ENCODE peak calls at places on chromosomes 13 and 19, in five cellular contexts. W is endodermal cell, D is HAP-1, R is osteoblast, V is aorta. O is an unnamed sample.
A peak's percentile ranks its signal among the peaks of the same experiment; 100 is the strongest.

GRCh38 chr13:105774739-105775460 is 760.6 kb downstream of the EFNB2 start:
- DNase-seq in W (peak; percentile 55), D (no peak), R (no peak), V (no peak), O (no peak)

GRCh38 chr13:24642236-24642635 is 38.0 kb upstream of the ATP12A start:
- DNase-seq in W (no peak), D (no peak), R (no peak), V (no peak), O (no peak)

GRCh38 chr13:23323946-23324709 is 109.4 kb downstream of the SACS start:
- DNase-seq in W (peak; percentile 54), D (no peak), R (no peak), V (no peak), O (no peak)

GRCh38 chr19:3304871-3305423 is 61.4 kb upstream of the NFIC start:
- DNase-seq in W (peak; percentile 91), D (peak; percentile 86), R (peak; percentile 95), V (peak; percentile 77), O (peak; percentile 76)

GRCh38 chr19:35141627-35142401 is 1.2 kb upstream of the FXYD7 start:
- DNase-seq in W (peak; percentile 65), D (no peak), R (peak; percentile 60), V (no peak), O (no peak)

GRCh38 chr13:99979453-99980200 is 2.0 kb upstream of the ZIC2 start:
- DNase-seq in W (peak; percentile 87), D (no peak), R (peak; percentile 82), V (no peak), O (no peak)

GRCh38 chr13:37595162-37595561 is 3.4 kb downstream of the POSTN start:
- DNase-seq in W (no peak), D (peak; percentile 46), R (peak; percentile 72), V (no peak), O (no peak)

GRCh38 chr19:10510301-10510802 is 6.9 kb downstream of the S1PR5 start:
- DNase-seq in W (peak; percentile 89), D (peak; percentile 70), R (peak; percentile 91), V (no peak), O (no peak)

GRCh38 chr13:104984296-104984818 is 1551.1 kb downstream of the EFNB2 start:
- DNase-seq in W (no peak), D (no peak), R (no peak), V (peak; percentile 55), O (peak; percentile 18)

GRCh38 chr19:991174-991931 is 7.2 kb downstream of the WDR18 start:
- DNase-seq in W (peak; percentile 97), D (peak; percentile 84), R (peak; percentile 93), V (peak; percentile 50), O (peak; percentile 82)

GRCh38 chr13:106523566-106523965 is 11.9 kb downstream of the EFNB2 start:
- DNase-seq in W (no peak), D (no peak), R (no peak), V (no peak), O (no peak)

GRCh38 chr13:26707122-26708006 is 53.2 kb downstream of the GPR12 start:
- DNase-seq in W (peak; percentile 88), D (peak; percentile 56), R (peak; percentile 66), V (no peak), O (peak; percentile 73)

GRCh38 chr19:55369651-55370304 is 485 bp downstream of the IL11 start:
- DNase-seq in W (peak; percentile 95), D (peak; percentile 70), R (peak; percentile 100), V (peak; percentile 47), O (peak; percentile 50)

GRCh38 chr19:4620675-4621074 is 18.6 kb upstream of the TNFAIP8L1 start:
- DNase-seq in W (no peak), D (no peak), R (peak; percentile 36), V (no peak), O (no peak)

GRCh38 chr13:28204690-28205443 is 66.5 kb downstream of the PAN3 start:
- DNase-seq in W (no peak), D (no peak), R (no peak), V (no peak), O (no peak)

GRCh38 chr19:4597975-4598671 is 38.6 kb upstream of the SEMA6B start:
- DNase-seq in W (peak; percentile 94), D (peak; percentile 92), R (peak; percentile 83), V (peak; percentile 61), O (peak; percentile 44)

GRCh38 chr13:95083758-95084157 is 217.5 kb downstream of the ABCC4 start:
- DNase-seq in W (no peak), D (no peak), R (peak; percentile 66), V (no peak), O (no peak)

GRCh38 chr19:56663931-56664500 is 7.5 kb downstream of the ZNF835 start:
- DNase-seq in W (no peak), D (no peak), R (peak; percentile 64), V (no peak), O (no peak)

GRCh38 chr13:93625536-93625935 is 398.9 kb downstream of the GPC6 start:
- DNase-seq in W (no peak), D (peak; percentile 65), R (no peak), V (no peak), O (no peak)

GRCh38 chr19:51722492-51722891 is 1.3 kb downstream of the HAS1 start:
- DNase-seq in W (no peak), D (no peak), R (no peak), V (no peak), O (no peak)
- H3K4me1 ChIP-seq in W (no peaks in the 10 kb centered on the region), D (no peaks in the 10 kb centered on the region), R (peaks cover 27% of the 10 kb centered on the region), V (no peaks in the 10 kb centered on the region), O (peaks cover 2% of the 10 kb centered on the region)

GRCh38 chr19:40808021-40808325 is 9.0 kb downstream of the EGLN2 start:
- DNase-seq in W (no peak), D (no peak), R (no peak), V (no peak), O (no peak)

GRCh38 chr19:40810160-40810559 is 11.2 kb downstream of the EGLN2 start:
- DNase-seq in W (peak; percentile 60), D (no peak), R (no peak), V (no peak), O (no peak)

GRCh38 chr19:40807147-40808020 is 8.4 kb downstream of the EGLN2 start:
- DNase-seq in W (peak; percentile 93), D (no peak), R (peak; percentile 75), V (no peak), O (no peak)

GRCh38 chr19:40809358-40810086 is 10.5 kb downstream of the EGLN2 start:
- DNase-seq in W (peak; percentile 53), D (no peak), R (no peak), V (no peak), O (no peak)

DNA sequence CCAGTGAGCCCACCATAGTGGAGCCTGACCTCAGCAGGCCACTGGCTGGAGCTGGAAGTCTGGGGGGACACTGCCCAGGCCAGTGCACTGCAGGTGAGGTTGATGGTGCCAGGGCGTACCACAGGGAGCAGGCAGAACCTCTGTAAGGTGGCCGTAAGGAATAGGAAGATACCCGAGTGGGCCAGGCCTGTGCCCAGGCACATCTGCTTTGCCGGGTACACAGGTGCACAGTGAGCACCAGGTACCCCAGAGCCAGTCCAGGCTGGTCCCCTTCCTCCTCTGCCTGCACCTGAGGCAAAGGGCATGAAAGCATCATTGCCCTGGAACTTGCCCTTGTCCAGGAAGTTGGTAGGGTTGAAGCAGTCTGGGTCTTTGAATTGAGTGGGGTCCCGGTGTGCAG is 9.5 kb downstream of the EGLN2 start:
- DNase-seq in W (no peak), D (no peak), R (peak; percentile 60), V (no peak), O (no peak)
- H3K4me1 ChIP-seq in W (peaks cover 8% of the 10 kb centered on the region), D (peaks cover 11% of the 10 kb centered on the region), R (peaks cover 13% of the 10 kb centered on the region), V (no peaks in the 10 kb centered on the region), O (peaks cover 49% of the 10 kb centered on the region)

DNA sequence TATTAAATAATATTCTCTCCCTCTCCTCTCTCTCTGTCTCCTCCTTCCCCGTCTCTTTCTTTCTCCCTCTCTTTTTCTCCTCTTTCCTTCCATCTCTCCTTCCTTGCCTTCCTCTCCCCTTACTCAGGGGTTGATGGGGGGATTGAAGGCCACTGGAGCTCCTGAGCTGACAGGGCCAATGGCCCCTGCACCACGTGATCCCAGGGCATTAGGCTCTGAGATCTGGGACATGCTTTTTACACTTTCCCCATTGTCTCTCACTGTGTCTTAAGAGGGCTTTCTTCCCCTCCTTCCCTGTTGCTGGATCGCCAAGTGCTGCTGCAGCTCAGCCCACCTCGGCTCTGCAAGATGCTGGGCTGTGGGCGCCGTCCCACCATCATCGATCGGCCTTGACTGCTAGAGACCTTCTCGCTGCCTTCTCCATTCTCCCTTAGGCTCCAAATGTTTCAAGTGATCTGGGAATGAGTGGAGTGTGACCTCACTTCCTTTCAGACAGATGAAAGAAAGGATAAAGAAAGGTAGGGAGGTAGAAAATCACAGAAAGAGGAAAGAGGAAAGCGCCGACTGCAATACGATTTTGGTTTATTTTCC is 42.2 kb downstream of the COL4A1 start:
- DNase-seq in W (peak; percentile 40), D (no peak), R (no peak), V (no peak), O (no peak)
- H3K4me1 ChIP-seq in W (no peaks in the 10 kb centered on the region), D (no peaks in the 10 kb centered on the region), R (peaks cover 5% of the 10 kb centered on the region), V (peaks cover 7% of the 10 kb centered on the region), O (peaks cover 21% of the 10 kb centered on the region)

GRCh38 chr13:30652746-30653145 is 35.0 kb downstream of the USPL1 start:
- DNase-seq in W (no peak), D (no peak), R (no peak), V (no peak), O (no peak)

GRCh38 chr13:30648522-30649012 is 30.8 kb downstream of the USPL1 start:
- DNase-seq in W (no peak), D (no peak), R (no peak), V (no peak), O (no peak)

GRCh38 chr13:30647824-30648521 is 30.3 kb downstream of the USPL1 start:
- DNase-seq in W (no peak), D (no peak), R (no peak), V (no peak), O (no peak)

GRCh38 chr13:30645629-30646028 is 27.9 kb downstream of the USPL1 start:
- DNase-seq in W (no peak), D (no peak), R (no peak), V (no peak), O (no peak)

DNA sequence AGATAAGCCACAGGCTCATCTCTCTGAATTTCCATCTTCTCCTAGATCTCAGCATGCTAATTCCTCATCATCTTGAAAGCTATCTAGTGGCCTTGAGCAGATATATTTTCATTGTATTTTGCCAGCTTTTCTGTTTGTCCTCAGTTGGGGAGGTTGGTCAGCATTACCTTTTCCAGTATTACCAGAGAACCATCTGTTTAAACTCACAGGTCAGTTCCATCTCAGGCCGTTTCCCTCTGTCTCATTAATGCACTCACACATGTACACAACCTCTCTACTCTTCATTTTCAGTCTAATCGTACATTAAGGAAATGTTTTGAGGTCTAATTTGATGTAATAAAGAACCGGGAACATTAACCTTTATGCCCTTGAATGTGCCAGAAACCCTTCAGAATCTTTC is 29.7 kb downstream of the USPL1 start:
- DNase-seq in W (no peak), D (no peak), R (no peak), V (no peak), O (no peak)
- H3K4me1 ChIP-seq in W (no peaks in the 10 kb centered on the region), D (no peaks in the 10 kb centered on the region), R (no peaks in the 10 kb centered on the region), V (no peaks in the 10 kb centered on the region), O (no peaks in the 10 kb centered on the region)